ENCODE peak calls at places on chromosomes 16 and 17, in six cellular contexts. O is IMR-90, K is cardiac muscle cell, J is iPS DF 6.9, I is neural progenitor cell, B is aorta. E is an unnamed sample. For H3K9me3 and H3K27me3, the result is how much of the 10 kb centered on the place peaks cover.

GRCh38 chr17:43784628-43785101 is 4.4 kb downstream of the CFAP97D1 start:
- DNase-seq in K (peak), B (no peak), O (peak), I (no peak), J (no peak), E (no peak)

GRCh38 chr16:85750827-85751641 is at the start of gene C16orf74:
- DNase-seq in J (no peak), O (peak), I (peak), B (no peak), K (peak), E (peak)

GRCh38 chr16:28863929-28864886 is 565 bp downstream of the SH2B1 start:
- DNase-seq in J (no peak), I (peak), K (peak), O (peak), B (peak), E (peak)

GRCh38 chr16:66030036-66030435 is 336.5 kb upstream of the CDH5 start:
- DNase-seq in J (no peak), K (peak), I (no peak), B (peak), O (peak), E (peak)

GRCh38 chr16:78925071-78925714 is 675.3 kb downstream of the MAF start:
- DNase-seq in O (no peak), I (peak), J (peak), B (peak), K (no peak), E (no peak)

GRCh38 chr16:15976225-15976812 is 26.9 kb downstream of the ABCC1 start:
- DNase-seq in O (no peak), I (no peak), K (no peak), B (no peak), J (no peak), E (peak)

GRCh38 chr17:71472809-71473789 is 647.7 kb upstream of the SOX9 start:
- DNase-seq in O (peak), J (peak), K (peak), I (peak), B (no peak), E (peak)

GRCh38 chr16:82004651-82005490 is 6.4 kb downstream of the SDR42E1 start:
- DNase-seq in O (no peak), J (no peak), B (no peak), I (no peak), K (no peak), E (no peak)

GRCh38 chr17:73526851-73527250 is 117.4 kb downstream of the SDK2 start:
- DNase-seq in O (no peak), B (no peak), I (no peak), K (no peak), J (no peak), E (peak)

GRCh38 chr17:68355093-68355492 is 63.8 kb downstream of the ARSG start:
- DNase-seq in O (peak), I (no peak), J (no peak), K (peak), B (no peak), E (peak)

GRCh38 chr17:63838586-63839184 is 3.8 kb downstream of the SMARCD2 start:
- DNase-seq in B (peak), O (peak), K (peak), I (no peak), J (no peak), E (peak)

GRCh38 chr16:83211711-83212110 is 584.9 kb downstream of the CDH13 start:
- DNase-seq in K (peak), O (no peak), J (no peak), B (no peak), I (peak), E (no peak)

GRCh38 chr16:72990003-72990521 is 57.9 kb downstream of the ZFHX3 start:
- DNase-seq in O (peak), B (peak), K (peak), J (no peak), I (peak), E (peak)

GRCh38 chr17:81528384-81528650 is 140 bp downstream of the FSCN2 start:
- DNase-seq in I (no peak), K (no peak), J (no peak), O (no peak), B (no peak), E (no peak)

GRCh38 chr17:81527591-81528383 is at the start of gene FSCN2:
- DNase-seq in J (no peak), O (no peak), K (peak), B (no peak), I (no peak), E (no peak)

GRCh38 chr17:81528651-81529436 is 667 bp downstream of the FSCN2 start:
- DNase-seq in B (no peak), O (no peak), I (no peak), J (no peak), K (no peak), E (no peak)

GRCh38 chr17:81524865-81525159 is 3.4 kb upstream of the FSCN2 start:
- DNase-seq in K (no peak), B (no peak), I (no peak), J (no peak), O (no peak), E (no peak)

GRCh38 chr17:81526662-81527571 is 1.3 kb upstream of the FSCN2 start:
- DNase-seq in J (no peak), O (no peak), K (no peak), I (no peak), B (no peak), E (peak)
- H3K4me3 ChIP-seq in J (no peak), O (no peak), K (no peak), I (no peak), B (no peak), E (no peak)

DNA sequence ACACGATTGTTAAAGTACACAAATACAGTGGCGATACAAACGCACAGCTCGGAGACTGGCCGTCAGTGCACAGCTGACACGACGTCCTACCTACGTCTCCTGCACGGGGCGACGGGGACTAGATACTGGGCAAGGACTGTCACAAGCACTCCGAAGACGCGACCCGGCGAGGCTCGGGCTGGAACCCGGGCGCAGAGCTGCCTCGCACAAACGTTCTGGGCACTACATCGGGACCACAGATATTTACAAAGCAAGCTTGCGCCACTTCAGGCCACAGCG is 13.8 kb downstream of the SLC16A3 start:
- DNase-seq in O (no peak), J (no peak), B (no peak), K (no peak), I (no peak), E (no peak)
- H3K9me3 ChIP-seq in O (under half), J (under half), B (under half), K (under half), I (under half), E (under half)

GRCh38 chr17:46823657-46824056 is 5.2 kb upstream of the WNT3 start:
- DNase-seq in J (no peak), B (no peak), K (no peak), I (no peak), O (no peak), E (no peak)
- H3K27me3 ChIP-seq in J (under half), B (under half), K (under half), I (half or more), O (half or more), E (under half)

GRCh38 chr16:24852281-24852721 is 6.5 kb downstream of the SLC5A11 start:
- DNase-seq in O (no peak), B (no peak), J (no peak), I (peak), K (peak), E (peak)
- H3K4me3 ChIP-seq in O (no peak), B (no peak), J (no peak), I (no peak), K (no peak), E (no peak)

GRCh38 chr17:22128723-22129122 is 436.4 kb downstream of the KCNJ18 start:
- DNase-seq in B (no peak), O (no peak), J (no peak), I (no peak), K (no peak), E (no peak)
- H3K9me3 ChIP-seq in B (under half), O (under half), J (under half), I (under half), K (under half), E (under half)

DNA sequence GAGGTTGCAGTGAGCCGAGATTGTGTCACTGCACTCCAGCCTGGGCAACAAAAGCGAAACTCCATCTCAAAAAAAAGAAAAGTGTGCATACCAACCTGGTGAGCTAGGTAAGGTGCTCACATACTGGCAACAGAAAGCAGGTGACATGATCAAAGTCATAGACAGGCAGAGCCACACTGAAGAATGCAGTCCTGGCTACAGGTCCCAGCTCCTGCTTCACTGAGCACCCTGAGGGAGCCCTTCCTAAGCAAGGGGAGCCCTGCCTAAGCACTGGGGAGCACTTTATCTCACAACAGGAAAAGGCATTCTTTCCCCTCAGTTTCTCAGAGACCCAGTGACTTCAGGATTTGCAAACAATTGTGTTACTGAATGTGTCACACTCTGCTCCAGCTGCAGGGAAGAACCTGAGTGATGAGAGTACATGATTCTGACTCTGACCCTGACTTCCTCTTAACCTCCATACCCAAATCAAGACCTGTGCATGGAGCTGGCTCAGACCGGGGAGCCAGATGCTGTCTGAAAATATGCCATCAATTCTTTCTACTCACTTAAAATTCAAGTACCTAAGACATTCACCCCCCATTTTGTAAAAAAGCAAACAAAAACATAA is 40.5 kb downstream of the ANKRD11 start:
- DNase-seq in I (no peak), K (no peak), B (no peak), J (no peak), O (peak), E (no peak)
- H3K27me3 ChIP-seq in I (under half), K (under half), B (under half), J (under half), O (under half), E (under half)